ENCODE peak calls at places on chromosome 7, in five cellular contexts. B is trophoblast cell, Q is IMR-90, A is H1, D is mesenchymal stem cell. M is an unnamed sample.

GRCh38 chr7:47809387-47809786 is 138.9 kb downstream of the PKD1L1 start:
- DNase-seq in B (no peak), Q (no peak), A (no peak), D (no peak), M (no peak)

GRCh38 chr7:27203378-27203953 is 3.6 kb upstream of the HOXA13 start:
- DNase-seq in B (no peak), Q (no peak), A (no peak), D (no peak), M (no peak)

GRCh38 chr7:93359520-93360198 is 127.5 kb downstream of the VPS50 start:
- DNase-seq in B (no peak), Q (no peak), A (no peak), D (no peak), M (no peak)

GRCh38 chr7:12942599-12942998 is 255.2 kb downstream of the ARL4A start:
- DNase-seq in B (no peak), Q (no peak), A (no peak), D (no peak), M (no peak)

GRCh38 chr7:35261476-35262285 is 7.8 kb upstream of the TBX20 start:
- DNase-seq in B (no peak), Q (no peak), A (no peak), D (no peak), M (no peak)

GRCh38 chr7:7539711-7540110 is 4.0 kb upstream of the COL28A1 start:
- DNase-seq in B (no peak), Q (no peak), A (no peak), D (no peak), M (no peak)

GRCh38 chr7:151167197-151167911 is at the start of gene GBX1:
- DNase-seq in B (peak; percentile 8), Q (no peak), A (no peak), D (no peak), M (peak; percentile 29)

GRCh38 chr7:73921623-73922528 is 60.9 kb downstream of the TMEM270 start:
- DNase-seq in B (no peak), Q (no peak), A (no peak), D (no peak), M (no peak)

GRCh38 chr7:98852826-98853225 is 17.0 kb downstream of the TMEM130 start:
- DNase-seq in B (peak; percentile 94), Q (peak; percentile 54), A (no peak), D (no peak), M (no peak)

GRCh38 chr7:55786901-55787300 is 75.7 kb downstream of the SEPTIN14 start:
- DNase-seq in B (no peak), Q (no peak), A (no peak), D (no peak), M (no peak)

GRCh38 chr7:15837627-15838026 is 151.1 kb upstream of the MEOX2 start:
- DNase-seq in B (peak; percentile 57), Q (no peak), A (no peak), D (no peak), M (no peak)
- H3K27ac ChIP-seq in B (no peak overlapping the region), Q (no peak overlapping the region), A (no peak overlapping the region), D (no peak overlapping the region), M (no peak overlapping the region)

GRCh38 chr7:128833148-128833938 is 3.1 kb downstream of the FLNC start:
- DNase-seq in B (no peak), Q (peak; percentile 88), A (no peak), D (peak; percentile 90), M (no peak)
- H3K4me3 ChIP-seq in B (no peak overlapping the region), Q (peak overlapping the region; percentile 99), A (peak overlapping the region; percentile 66), D (peak overlapping the region; percentile 95), M (peak overlapping the region; percentile 79)

DNA sequence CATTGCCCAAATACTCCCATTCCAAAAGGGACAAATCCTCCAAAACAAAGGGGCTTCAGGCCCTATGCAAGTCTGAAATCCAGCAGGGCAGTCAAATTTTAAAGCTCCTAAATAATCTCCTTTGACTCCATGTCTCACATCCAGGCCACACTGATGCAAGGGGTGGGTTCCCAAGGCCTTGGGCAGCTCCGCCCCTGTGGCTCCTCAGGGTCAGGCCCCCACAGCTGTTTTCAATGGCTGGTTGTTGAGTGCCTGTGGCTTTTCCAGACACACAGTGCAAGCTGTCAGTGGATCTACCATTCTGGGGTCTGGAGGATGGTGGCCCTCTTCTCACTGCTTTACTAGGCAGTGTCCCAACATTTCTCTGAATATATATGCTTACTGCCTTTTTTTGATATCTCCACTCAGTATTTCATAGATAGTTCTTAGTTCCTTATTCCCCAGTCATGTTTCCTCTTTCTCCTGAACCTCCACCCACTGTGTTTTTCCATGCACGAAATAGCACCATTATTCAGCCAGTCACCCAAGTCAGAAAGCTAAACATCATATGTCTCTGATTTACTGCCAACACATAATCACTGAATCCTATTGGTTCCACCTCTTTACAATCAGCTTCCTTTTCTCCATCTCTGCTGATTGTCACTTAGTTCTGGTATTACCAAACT is 172.6 kb upstream of the CACNA2D1 start:
- DNase-seq in B (peak; percentile 6), Q (no peak), A (no peak), D (no peak), M (no peak)
- H3K14ac ChIP-seq in B (no peak overlapping the region), Q (no peak overlapping the region), A (no peak overlapping the region), D (no peak overlapping the region), M (no peak overlapping the region)

DNA sequence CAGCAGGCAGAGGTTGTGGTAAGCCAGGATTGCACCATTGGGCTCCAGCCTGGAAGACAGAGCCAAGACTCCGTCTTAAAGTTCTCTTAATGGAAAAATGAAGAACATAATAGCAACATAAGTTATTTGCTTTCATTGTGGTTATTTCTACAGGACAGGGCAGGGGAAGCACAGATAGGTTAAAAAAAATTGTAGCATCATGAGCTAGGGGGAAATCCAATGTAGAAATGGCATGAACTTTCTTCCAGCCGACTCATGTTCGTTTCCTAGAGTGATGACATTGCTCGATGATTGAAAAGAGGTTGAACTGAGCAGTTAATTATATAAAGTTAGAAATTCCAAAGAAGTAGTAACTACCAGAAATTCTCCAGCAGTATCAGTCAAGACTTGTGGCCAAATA is 65.0 kb downstream of the DAGLB start:
- DNase-seq in B (peak; percentile 42), Q (no peak), A (no peak), D (peak; percentile 46), M (no peak)
- H3K27ac ChIP-seq in B (no peak overlapping the region), Q (no peak overlapping the region), A (no peak overlapping the region), D (no peak overlapping the region), M (no peak overlapping the region)

GRCh38 chr7:112495820-112496462 is 15.2 kb downstream of the LSMEM1 start:
- DNase-seq in B (peak; percentile 63), Q (peak; percentile 64), A (peak; percentile 23), D (peak; percentile 74), M (peak; percentile 31)

GRCh38 chr7:112492165-112492564 is 11.4 kb downstream of the LSMEM1 start:
- DNase-seq in B (no peak), Q (no peak), A (no peak), D (no peak), M (no peak)

GRCh38 chr7:112500619-112501018 is 19.8 kb downstream of the LSMEM1 start:
- DNase-seq in B (no peak), Q (no peak), A (no peak), D (no peak), M (no peak)

GRCh38 chr7:112497481-112497880 is 16.7 kb downstream of the LSMEM1 start:
- DNase-seq in B (no peak), Q (no peak), A (no peak), D (no peak), M (no peak)

GRCh38 chr7:112495156-112495788 is 14.5 kb downstream of the LSMEM1 start:
- DNase-seq in B (no peak), Q (no peak), A (no peak), D (no peak), M (no peak)
- H3K4me3 ChIP-seq in B (no peak overlapping the region), Q (no peak overlapping the region), A (no peak overlapping the region), D (peak overlapping the region; percentile 0), M (no peak overlapping the region)

GRCh38 chr7:131327049-131327625 is 539 bp upstream of the MKLN1 start:
- DNase-seq in B (no peak), Q (peak; percentile 79), A (no peak), D (peak; percentile 91), M (no peak)

GRCh38 chr7:131327626-131328386 is at the start of gene MKLN1:
- DNase-seq in B (peak; percentile 93), Q (peak; percentile 85), A (peak; percentile 77), D (peak; percentile 92), M (peak; percentile 88)

GRCh38 chr7:131330299-131330698 is 2.6 kb downstream of the MKLN1 start:
- DNase-seq in B (no peak), Q (no peak), A (no peak), D (no peak), M (no peak)

GRCh38 chr7:131329176-131329570 is 1.5 kb downstream of the MKLN1 start:
- DNase-seq in B (no peak), Q (no peak), A (no peak), D (peak; percentile 21), M (no peak)

GRCh38 chr7:131328387-131329175 is 905 bp downstream of the MKLN1 start:
- DNase-seq in B (peak; percentile 50), Q (peak; percentile 41), A (no peak), D (peak; percentile 60), M (no peak)
- H3K14ac ChIP-seq in B (peak overlapping the region; percentile 80), Q (peak overlapping the region; percentile 99), A (no peak overlapping the region), D (peak overlapping the region; percentile 96), M (no peak overlapping the region)

GRCh38 chr7:123627859-123628258 is 26.2 kb downstream of the ASB15 start:
- DNase-seq in B (no peak), Q (no peak), A (no peak), D (no peak), M (no peak)

GRCh38 chr7:123621707-123622106 is 20.1 kb downstream of the ASB15 start:
- DNase-seq in B (no peak), Q (no peak), A (no peak), D (no peak), M (no peak)

GRCh38 chr7:123622660-123623386 is 21.2 kb downstream of the ASB15 start:
- DNase-seq in B (peak; percentile 21), Q (no peak), A (no peak), D (peak; percentile 74), M (no peak)

GRCh38 chr7:123624527-123625183 is 23.0 kb downstream of the ASB15 start:
- DNase-seq in B (peak; percentile 86), Q (peak; percentile 25), A (peak; percentile 36), D (no peak), M (no peak)

DNA sequence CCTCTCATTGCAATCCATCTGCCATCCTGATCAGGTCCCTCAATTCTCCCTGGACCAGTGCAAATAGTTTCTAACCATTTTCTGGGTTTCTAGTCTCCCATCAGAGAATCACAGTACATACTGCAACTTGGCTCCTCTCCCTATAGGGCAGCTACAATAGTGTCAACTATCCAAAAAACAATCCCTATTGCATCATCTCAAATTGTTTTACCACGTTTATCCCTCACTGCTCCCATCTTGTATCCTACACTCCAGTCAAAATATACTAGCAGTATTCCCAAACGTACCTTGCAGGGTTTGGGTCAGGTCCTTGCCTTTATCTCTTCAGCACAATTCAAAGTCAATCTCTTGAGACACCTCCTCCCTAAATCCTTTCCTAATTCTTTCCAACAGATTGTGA is 23.6 kb downstream of the ASB15 start:
- DNase-seq in B (no peak), Q (no peak), A (no peak), D (no peak), M (no peak)
- H3K27ac ChIP-seq in B (no peak overlapping the region), Q (no peak overlapping the region), A (no peak overlapping the region), D (no peak overlapping the region), M (no peak overlapping the region)

GRCh38 chr7:156012412-156012811 is 200.1 kb upstream of the SHH start:
- DNase-seq in B (no peak), Q (no peak), A (no peak), D (no peak), M (no peak)
- H3K4me3 ChIP-seq in B (no peak overlapping the region), Q (no peak overlapping the region), A (no peak overlapping the region), D (no peak overlapping the region), M (no peak overlapping the region)

GRCh38 chr7:101085000-101085948 is at the start of gene TRIM56:
- DNase-seq in B (peak; percentile 99), Q (peak; percentile 74), A (no peak), D (peak; percentile 89), M (no peak)
- H3K14ac ChIP-seq in B (peak within 1 kb of the TSS; percentile 61), Q (peak within 1 kb of the TSS; percentile 100), A (no peak within 1 kb of the TSS), D (peak within 1 kb of the TSS; percentile 81), M (no peak within 1 kb of the TSS)

M was measured in neuronal stem cell.